ENCODE peak calls at places on chromosomes 6 and 20, in nine cellular contexts. R, V, M, X, N, T, F, J and A are unnamed samples.

GRCh38 chr20:7459123-7459522 is 481.1 kb downstream of the HAO1 start:
- DNase-seq in V (no peak), R (no peak), X (no peak), N (no peak), F (no peak), M (peak; percentile 2), T (no peak), J (no peak), A (no peak)

GRCh38 chr6:144969154-144969553 is 684.0 kb downstream of the UTRN start:
- DNase-seq in J (no peak), N (no peak), T (no peak), V (no peak), F (no peak), M (no peak), R (no peak), X (no peak), A (no peak)

GRCh38 chr6:68167604-68168003 is 467.5 kb upstream of the ADGRB3 start:
- DNase-seq in V (no peak), J (no peak), M (no peak), N (no peak), X (no peak), T (no peak), R (no peak), F (no peak), A (no peak)

GRCh38 chr6:151514000-151514730 is 20.3 kb downstream of the CCDC170 start:
- DNase-seq in M (no peak), X (no peak), T (no peak), F (no peak), V (no peak), R (no peak), N (no peak), J (no peak), A (no peak)

GRCh38 chr6:156747715-156748114 is 29.5 kb upstream of the ARID1B start:
- DNase-seq in J (no peak), R (no peak), T (no peak), N (no peak), F (no peak), V (no peak), M (no peak), X (no peak), A (no peak)

GRCh38 chr20:64080013-64080812 is at the start of gene OPRL1:
- DNase-seq in V (no peak), T (peak; percentile 35), J (no peak), M (peak; percentile 69), X (no peak), N (no peak), F (no peak), R (no peak), A (no peak)

GRCh38 chr6:150753404-150754184 is 111.9 kb upstream of the MTHFD1L start:
- DNase-seq in V (no peak), N (no peak), J (no peak), R (no peak), X (no peak), M (no peak), T (no peak), F (no peak), A (no peak)

GRCh38 chr6:111057074-111057752 is 30.1 kb upstream of the SLC16A10 start:
- DNase-seq in F (peak; percentile 59), T (peak; percentile 41), R (no peak), N (peak; percentile 50), J (no peak), V (peak; percentile 9), M (peak; percentile 36), X (no peak), A (no peak)

GRCh38 chr20:19921349-19921793 is 95.8 kb upstream of the NAA20 start:
- DNase-seq in V (no peak), J (no peak), M (no peak), N (no peak), X (no peak), T (no peak), R (no peak), F (no peak), A (no peak)

GRCh38 chr6:135212020-135212806 is 31.1 kb downstream of the MYB start:
- DNase-seq in T (no peak), J (no peak), M (peak; percentile 69), N (no peak), R (no peak), X (no peak), F (no peak), V (peak; percentile 12), A (no peak)

GRCh38 chr20:32632461-32633354 is 41.0 kb downstream of the C20orf203 start:
- DNase-seq in X (no peak), M (no peak), N (no peak), F (no peak), J (no peak), V (no peak), T (no peak), R (no peak), A (no peak)

GRCh38 chr6:167272156-167272555 is 19.0 kb upstream of the UNC93A start:
- DNase-seq in J (no peak), F (no peak), R (no peak), N (no peak), T (no peak), M (no peak), V (no peak), X (no peak), A (no peak)

GRCh38 chr6:152595507-152595906 is 41.7 kb downstream of the SYNE1 start:
- DNase-seq in N (no peak), T (peak; percentile 29), F (peak; percentile 10), R (peak; percentile 20), J (no peak), V (no peak), X (no peak), M (no peak), A (no peak)

GRCh38 chr20:3871549-3872265 is 17.5 kb upstream of the PANK2 start:
- DNase-seq in X (no peak), V (no peak), J (peak; percentile 40), R (no peak), F (peak; percentile 47), T (no peak), M (peak; percentile 50), N (no peak), A (no peak)

GRCh38 chr20:945841-946240 is 29.7 kb upstream of the ANGPT4 start:
- DNase-seq in J (no peak), T (no peak), F (no peak), N (no peak), X (no peak), M (no peak), V (no peak), R (no peak), A (no peak)

GRCh38 chr6:117206951-117207687 is 58.2 kb upstream of the VGLL2 start:
- DNase-seq in M (no peak), R (no peak), N (no peak), J (no peak), T (no peak), F (no peak), X (no peak), V (peak; percentile 9), A (no peak)

GRCh38 chr6:95227301-95227700 is 350.0 kb upstream of the MANEA start:
- DNase-seq in N (no peak), X (no peak), M (no peak), J (no peak), T (no peak), F (no peak), V (no peak), R (no peak), A (no peak)

GRCh38 chr20:32462900-32463641 is 104.9 kb downstream of the ASXL1 start:
- DNase-seq in F (no peak), J (no peak), V (no peak), M (no peak), T (no peak), N (no peak), R (peak; percentile 92), X (no peak), A (no peak)

GRCh38 chr20:14632906-14633305 is 295.5 kb upstream of the FLRT3 start:
- DNase-seq in T (no peak), J (no peak), V (no peak), F (no peak), M (no peak), R (no peak), X (no peak), N (no peak), A (no peak)
- TF ChIP-seq CTCF in T (no peak), J (no peak), V (no peak), F (no peak), M (no peak), R (no peak), X (no peak), N (no peak), A (no peak)

DNA sequence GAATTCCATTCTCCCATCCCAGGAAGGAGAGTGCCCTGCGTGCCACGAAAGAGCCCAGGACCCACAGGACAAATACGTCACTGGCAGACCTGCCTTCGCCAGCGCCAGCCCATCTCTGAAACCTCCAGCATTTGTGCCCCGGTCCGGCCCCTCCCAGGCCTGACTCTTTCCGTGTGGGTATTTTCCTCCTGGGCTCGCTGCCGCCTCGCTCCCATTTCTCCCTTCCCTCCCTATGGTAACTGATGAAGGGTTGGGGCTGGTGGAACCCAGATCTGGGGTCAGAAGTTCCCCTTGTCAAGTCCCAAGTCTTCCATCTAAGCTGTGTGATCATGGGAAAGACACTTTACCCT is 208.5 kb downstream of the LRFN2 start:
- DNase-seq in J (no peak), R (no peak), V (no peak), M (no peak), N (no peak), F (no peak), T (no peak), X (no peak), A (no peak)
- TF ChIP-seq CTCF in J (no peak), R (no peak), V (no peak), M (no peak), N (no peak), F (no peak), T (no peak), X (no peak), A (no peak)

GRCh38 chr6:136289327-136289578 is 393 bp downstream of the BCLAF1 start:
- DNase-seq in X (peak; percentile 88), J (no peak), F (peak; percentile 89), N (peak; percentile 76), T (peak; percentile 96), M (peak; percentile 79), V (peak; percentile 52), R (peak; percentile 91), A (peak; percentile 96)
- TF ChIP-seq CTCF in X (no peak), J (no peak), F (no peak), N (no peak), T (no peak), M (no peak), V (no peak), R (no peak), A (no peak)

DNA sequence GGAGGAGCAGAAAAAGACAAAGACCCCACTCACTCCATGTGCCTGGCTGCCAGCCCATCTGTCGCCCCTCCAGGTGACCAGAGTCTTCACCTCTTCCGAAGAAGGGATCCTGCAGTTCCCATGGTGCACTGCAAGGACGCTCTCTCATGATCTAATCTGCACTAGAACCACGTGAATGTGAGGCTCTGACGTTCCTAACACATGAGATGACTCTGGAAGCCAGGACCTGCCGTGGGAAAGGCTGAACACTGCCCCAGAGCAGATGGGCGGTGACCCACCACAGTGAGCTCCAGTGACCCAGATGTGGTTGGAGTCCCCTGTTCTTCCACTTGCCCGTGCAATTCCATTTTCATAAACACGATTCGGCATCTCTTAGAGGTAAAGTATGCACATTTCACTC is 39.6 kb upstream of the PDE10A start:
- DNase-seq in N (no peak), M (no peak), R (no peak), X (no peak), V (no peak), F (no peak), J (no peak), T (no peak), A (no peak)
- TF ChIP-seq CTCF in N (no peak), M (no peak), R (no peak), X (no peak), V (no peak), F (no peak), J (no peak), T (no peak), A (no peak)

GRCh38 chr20:14622796-14623195 is 285.4 kb upstream of the FLRT3 start:
- DNase-seq in J (peak; percentile 61), N (peak; percentile 15), R (no peak), M (peak; percentile 67), T (peak; percentile 5), V (peak; percentile 10), F (peak; percentile 77), X (no peak), A (no peak)
- TF ChIP-seq CTCF in J (peak; percentile 69), N (peak; percentile 28), R (no peak), M (no peak), T (no peak), V (peak; percentile 30), F (no peak), X (no peak), A (no peak)